ENCODE peak calls at places on chromosomes 16 and 17, in eight cellular contexts. F is lung, U is suprapubic skin, A is fibroblast of lung, R is gastrocnemius medialis, B is cardiac muscle cell, C is HAP-1, P is body of pancreas. W is an unnamed sample. For H3K36me3 and H3K4me1, the result is how much of the 10 kb centered on the place peaks cover.

GRCh38 chr16:19212059-19212458 is 44.0 kb downstream of the SYT17 start:
- DNase-seq in F (no peak), U (no peak), A (no peak), R (no peak), B (no peak), C (no peak), P (no peak), W (no peak)

GRCh38 chr17:72447251-72447640 is 326.4 kb downstream of the SOX9 start:
- DNase-seq in F (no peak), U (no peak), A (no peak), R (no peak), B (no peak), C (no peak), P (no peak), W (no peak)

GRCh38 chr17:68378202-68379149 is 78.8 kb downstream of the WIPI1 start:
- DNase-seq in F (peak), U (peak), A (peak), R (peak), B (no peak), C (no peak), P (peak), W (no peak)

GRCh38 chr16:3842994-3843393 is 37.5 kb downstream of the CREBBP start:
- DNase-seq in F (no peak), U (no peak), A (no peak), R (peak), B (no peak), C (no peak), P (no peak), W (no peak)

GRCh38 chr17:41535764-41536481 is 7.8 kb upstream of the KRT19 start:
- DNase-seq in F (no peak), U (no peak), A (no peak), R (no peak), B (no peak), C (no peak), P (no peak), W (no peak)

GRCh38 chr17:80289631-80290030 is 29.0 kb downstream of the RNF213 start:
- DNase-seq in F (no peak), U (no peak), A (no peak), R (no peak), B (no peak), C (no peak), P (no peak), W (no peak)

GRCh38 chr16:866252-866651 is 65.7 kb upstream of the GNG13 start:
- DNase-seq in F (no peak), U (no peak), A (no peak), R (no peak), B (no peak), C (no peak), P (no peak), W (no peak)

GRCh38 chr16:22874394-22874793 is 60.4 kb downstream of the HS3ST2 start:
- DNase-seq in F (no peak), U (no peak), A (no peak), R (no peak), B (no peak), C (no peak), P (no peak), W (no peak)

GRCh38 chr17:66507103-66507923 is 204.9 kb downstream of the PRKCA start:
- DNase-seq in F (peak), U (no peak), A (peak), R (no peak), B (no peak), C (no peak), P (peak), W (no peak)

GRCh38 chr17:15920758-15921239 is 24.1 kb upstream of the ADORA2B start:
- DNase-seq in F (no peak), U (no peak), A (peak), R (no peak), B (no peak), C (no peak), P (no peak), W (no peak)

GRCh38 chr16:75079346-75079926 is 37.1 kb downstream of the LDHD start:
- DNase-seq in F (no peak), U (no peak), A (no peak), R (no peak), B (no peak), C (no peak), P (no peak), W (no peak)

GRCh38 chr17:66567234-66568170 is 265.1 kb downstream of the PRKCA start:
- DNase-seq in F (peak), U (peak), A (peak), R (peak), B (peak), C (peak), P (peak), W (peak)

GRCh38 chr17:50667259-50668024 is 32.8 kb downstream of the ABCC3 start:
- DNase-seq in F (no peak), U (no peak), A (no peak), R (no peak), B (no peak), C (no peak), P (no peak), W (no peak)

GRCh38 chr17:64607862-64608565 is 54.1 kb downstream of the SMURF2 start:
- DNase-seq in F (no peak), U (no peak), A (no peak), R (no peak), B (no peak), C (no peak), P (no peak), W (no peak)

GRCh38 chr17:63772801-63773271 is 561 bp downstream of the CCDC47 start:
- DNase-seq in F (no peak), U (no peak), A (peak), R (no peak), B (peak), C (peak), P (no peak), W (no peak)

GRCh38 chr16:48276102-48276501 is 28.8 kb upstream of the ABCC11 start:
- DNase-seq in F (no peak), U (no peak), A (peak), R (no peak), B (no peak), C (no peak), P (no peak), W (no peak)

GRCh38 chr17:80568246-80568645 is 23.6 kb downstream of the RPTOR start:
- DNase-seq in F (no peak), U (no peak), A (no peak), R (no peak), B (no peak), C (no peak), P (no peak), W (no peak)

DNA sequence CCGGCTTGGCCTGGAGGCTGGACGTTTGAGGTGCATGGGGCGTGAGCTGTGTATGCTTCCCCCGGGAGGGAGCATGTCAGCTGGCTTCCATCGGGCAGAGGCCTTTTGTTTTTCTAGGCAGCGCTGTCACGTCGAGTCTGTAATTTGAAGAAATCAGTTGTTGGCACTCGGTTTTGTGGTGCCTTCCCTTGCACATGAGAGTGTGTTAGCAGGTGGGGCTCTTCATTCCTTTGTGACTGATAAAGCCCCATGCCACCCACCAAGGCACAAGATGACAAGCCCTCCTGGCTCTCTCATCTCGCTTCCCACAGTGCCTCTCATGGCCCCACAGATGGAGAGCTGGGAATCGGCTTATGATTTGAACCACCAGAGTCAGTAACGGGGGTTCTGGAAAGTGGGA is 72.1 kb downstream of the BANP start:
- DNase-seq in F (no peak), U (no peak), A (no peak), R (no peak), B (no peak), C (no peak), P (no peak), W (no peak)
- H3K36me3 ChIP-seq in F (under half), U (under half), A (under half), R (under half), B (under half), C (under half), P (under half), W (under half)

GRCh38 chr16:64475627-64476351 is 646.1 kb downstream of the CDH11 start:
- DNase-seq in F (no peak), U (no peak), A (peak), R (no peak), B (peak), C (no peak), P (no peak), W (no peak)

GRCh38 chr16:64478258-64478906 is 643.5 kb downstream of the CDH11 start:
- DNase-seq in F (peak), U (no peak), A (peak), R (no peak), B (peak), C (no peak), P (peak), W (no peak)

GRCh38 chr16:64481497-64481896 is 640.4 kb downstream of the CDH11 start:
- DNase-seq in F (no peak), U (no peak), A (no peak), R (no peak), B (no peak), C (no peak), P (no peak), W (no peak)
- H3K4me3 ChIP-seq in F (no peak), U (no peak), A (no peak), R (no peak), B (no peak), C (no peak), P (no peak), W (no peak)

GRCh38 chr17:16976686-16977550 is 5.0 kb upstream of the TNFRSF13B start:
- DNase-seq in F (no peak), U (no peak), A (no peak), R (no peak), B (no peak), C (no peak), P (no peak), W (no peak)

GRCh38 chr17:16974569-16975265 is 2.8 kb upstream of the TNFRSF13B start:
- DNase-seq in F (no peak), U (no peak), A (no peak), R (no peak), B (no peak), C (no peak), P (no peak), W (no peak)

GRCh38 chr17:16975744-16976625 is 4.1 kb upstream of the TNFRSF13B start:
- DNase-seq in F (no peak), U (no peak), A (peak), R (no peak), B (no peak), C (no peak), P (no peak), W (no peak)

GRCh38 chr17:16973760-16974540 is 2.0 kb upstream of the TNFRSF13B start:
- DNase-seq in F (no peak), U (no peak), A (no peak), R (no peak), B (no peak), C (no peak), P (no peak), W (no peak)

DNA sequence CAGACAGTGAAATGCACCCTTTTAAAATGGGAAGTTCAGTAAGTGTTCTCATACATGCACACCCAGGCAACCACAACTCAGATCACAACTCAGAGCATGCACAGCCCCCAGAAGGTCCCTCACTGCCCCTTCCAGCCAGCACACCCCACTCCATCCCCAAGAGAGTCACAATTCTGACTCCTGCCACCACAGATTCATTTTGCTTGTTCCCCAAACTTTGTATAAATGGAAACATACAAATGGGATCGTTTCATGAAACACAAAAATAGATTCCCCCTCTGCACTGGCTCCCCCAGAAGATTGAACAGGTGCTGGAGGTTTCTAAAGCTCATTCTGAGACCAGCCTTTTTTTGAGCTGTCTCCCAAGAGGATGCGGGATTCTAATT is 3.3 kb upstream of the TNFRSF13B start:
- DNase-seq in F (no peak), U (no peak), A (no peak), R (no peak), B (no peak), C (no peak), P (no peak), W (no peak)
- H3K4me1 ChIP-seq in F (under half), U (under half), A (under half), R (under half), B (under half), C (under half), P (under half), W (under half)

DNA sequence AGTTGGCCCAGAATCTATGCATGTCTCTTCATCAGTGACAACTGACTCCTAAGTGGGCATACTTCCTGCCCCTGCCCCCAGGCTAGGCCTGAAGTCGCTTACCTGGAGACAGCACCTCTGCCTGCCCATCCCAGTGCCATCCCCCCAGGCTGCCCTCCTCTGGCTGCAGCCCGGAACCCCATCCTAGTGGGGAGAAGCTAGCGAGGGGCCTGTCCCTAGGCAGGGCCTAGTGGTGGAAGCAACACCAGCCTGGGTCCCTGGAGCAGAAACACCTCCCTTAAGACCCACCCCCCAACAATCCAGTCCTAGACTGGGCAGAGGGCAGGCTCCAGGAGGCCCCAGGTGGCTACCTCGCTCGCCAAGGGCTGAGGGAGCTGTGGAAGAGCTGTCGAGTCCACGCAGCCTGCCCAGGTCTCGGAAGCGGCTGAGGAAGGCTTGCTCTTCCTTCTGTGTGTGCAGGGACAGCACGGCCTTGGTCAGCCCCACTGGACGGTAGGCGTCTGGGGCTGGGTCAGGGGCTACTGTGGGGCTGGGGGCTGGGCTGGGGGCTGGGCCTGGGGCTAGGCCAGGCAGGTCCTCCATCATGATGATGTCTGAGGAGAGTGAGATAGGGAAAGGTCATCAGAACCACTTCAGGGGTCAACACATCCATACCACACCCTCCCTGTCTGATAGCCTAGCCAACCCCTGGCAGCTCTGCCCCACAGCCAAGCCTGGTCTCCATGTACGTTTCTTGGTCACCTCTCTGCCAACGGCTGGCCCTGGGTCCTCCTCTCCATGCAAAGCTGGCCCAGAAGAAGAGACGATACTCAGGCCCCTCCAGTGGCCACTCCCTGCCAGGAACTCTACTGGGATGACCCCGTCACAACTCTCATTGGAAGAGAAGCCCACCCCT is 7.6 kb downstream of the PER1 start:
- DNase-seq in F (no peak), U (peak), A (no peak), R (no peak), B (no peak), C (no peak), P (no peak), W (peak)
- H3K36me3 ChIP-seq in F (half or more), U (half or more), A (under half), R (under half), B (half or more), C (half or more), P (half or more), W (under half)

GRCh38 chr16:56943761-56944375 is 11.9 kb downstream of the HERPUD1 start:
- DNase-seq in F (no peak), U (no peak), A (no peak), R (no peak), B (no peak), C (no peak), P (no peak), W (no peak)
- H3K4me3 ChIP-seq in F (no peak), U (no peak), A (no peak), R (no peak), B (no peak), C (no peak), P (no peak), W (no peak)

GRCh38 chr17:70380017-70380416 is 210.7 kb downstream of the KCNJ2 start:
- DNase-seq in F (no peak), U (no peak), A (no peak), R (no peak), B (no peak), C (no peak), P (no peak), W (no peak)
- H3K4me1 ChIP-seq in F (under half), U (under half), A (under half), R (under half), B (under half), C (under half), P (under half), W (under half)

DNA sequence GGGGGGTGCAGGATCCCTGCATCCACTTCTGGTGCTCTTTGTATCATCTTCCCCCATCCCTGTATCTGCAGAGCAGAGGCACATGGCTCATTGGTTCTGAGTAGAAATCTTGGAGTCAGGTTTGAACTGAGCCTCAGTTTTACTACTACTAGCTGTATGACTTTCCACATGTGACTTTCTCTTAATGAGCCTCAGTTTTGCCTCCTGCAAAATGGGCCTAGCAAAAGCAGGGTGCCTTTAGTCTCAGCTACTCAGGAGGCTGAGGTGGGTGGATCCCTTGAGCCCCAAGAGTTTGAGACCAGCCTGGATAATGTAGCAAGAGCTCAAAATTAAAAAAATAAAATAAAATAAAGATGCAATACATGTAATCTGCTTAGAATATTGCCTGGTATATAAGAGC is 81.4 kb downstream of the SDR42E1 start:
- DNase-seq in F (no peak), U (no peak), A (no peak), R (no peak), B (no peak), C (no peak), P (no peak), W (no peak)
- H3K36me3 ChIP-seq in F (under half), U (under half), A (under half), R (under half), B (under half), C (under half), P (under half), W (under half)

W was measured in naive thymus-derived CD4-positive, alpha-beta T cell.